ENCODE peak calls at places on chromosome 2, in ten cellular contexts. E is BE2C; W is stimulated activated CD4-positive, alpha-beta T cell treated with anti-CD3 and anti-CD28 coated beads, Interleukin-12 subunit alpha, Interleukin-12 subunit beta, amount 100 ng/mL, for 48 hours; C is astrocyte of the hippocampus; D is ovary; M is naive thymus-derived CD4-positive, alpha-beta T cell; Y is non-pigmented ciliary epithelial cell; J is SW480; R is islet precursor cell; V is CD8-positive, alpha-beta memory T cell. Q is an unnamed sample.

GRCh38 chr2:207288628-207289027 is 122.9 kb upstream of the KLF7 start:
- DNase-seq in E (peak; percentile 37), W (peak; percentile 35), C (no peak), D (no peak), M (no peak), Y (no peak), J (no peak), R (no peak), V (no peak), Q (no peak)

GRCh38 chr2:231000211-231000904 is 4.4 kb downstream of the SPATA3 start:
- DNase-seq in E (no peak), W (no peak), C (no peak), D (no peak), M (no peak), Y (no peak), J (peak; percentile 15), R (no peak), V (no peak), Q (no peak)

GRCh38 chr2:28683100-28683706 is 68.4 kb upstream of the PPP1CB start:
- DNase-seq in E (peak; percentile 67), W (no peak), C (peak; percentile 88), D (peak; percentile 79), M (no peak), Y (peak; percentile 76), J (peak; percentile 53), R (peak; percentile 98), V (no peak), Q (no peak)

GRCh38 chr2:219998099-219998498 is 370.7 kb downstream of the SLC4A3 start:
- DNase-seq in E (no peak), W (no peak), C (no peak), D (no peak), M (no peak), Y (no peak), J (no peak), R (no peak), V (no peak), Q (no peak)

GRCh38 chr2:75276093-75277055 is 77.1 kb upstream of the TACR1 start:
- DNase-seq in E (no peak), W (no peak), C (peak; percentile 54), D (no peak), M (no peak), Y (no peak), J (no peak), R (no peak), V (no peak), Q (peak; percentile 18)

GRCh38 chr2:215751200-215751910 is 262.0 kb downstream of the MREG start:
- DNase-seq in E (no peak), W (no peak), C (peak; percentile 90), D (no peak), M (no peak), Y (peak; percentile 93), J (peak; percentile 5), R (no peak), V (no peak), Q (peak; percentile 65)

GRCh38 chr2:70518557-70518956 is 35.1 kb downstream of the TGFA start:
- DNase-seq in E (no peak), W (no peak), C (no peak), D (no peak), M (no peak), Y (no peak), J (no peak), R (peak; percentile 29), V (no peak), Q (no peak)

GRCh38 chr2:37523861-37524362 is 147.5 kb downstream of the CDC42EP3 start:
- DNase-seq in E (no peak), W (no peak), C (peak; percentile 77), D (peak; percentile 38), M (no peak), Y (peak; percentile 46), J (no peak), R (no peak), V (no peak), Q (no peak)

GRCh38 chr2:199085201-199085750 is 372.5 kb downstream of the SATB2 start:
- DNase-seq in E (no peak), W (no peak), C (no peak), D (no peak), M (no peak), Y (no peak), J (peak; percentile 17), R (no peak), V (no peak), Q (no peak)

GRCh38 chr2:232485757-232486557 is 1.7 kb downstream of the ECEL1 start:
- DNase-seq in E (no peak), W (no peak), C (no peak), D (peak; percentile 20), M (no peak), Y (no peak), J (no peak), R (no peak), V (peak; percentile 32), Q (no peak)

GRCh38 chr2:216499641-216500218 is 1.1 kb downstream of the RPL37A start:
- DNase-seq in E (no peak), W (no peak), C (peak; percentile 31), D (no peak), M (no peak), Y (no peak), J (no peak), R (no peak), V (no peak), Q (no peak)

GRCh38 chr2:239114616-239115265 is 266.9 kb downstream of the TWIST2 start:
- DNase-seq in E (no peak), W (no peak), C (no peak), D (no peak), M (no peak), Y (no peak), J (no peak), R (no peak), V (no peak), Q (no peak)

GRCh38 chr2:23596316-23596885 is 211.4 kb downstream of the KLHL29 start:
- DNase-seq in E (peak; percentile 76), W (no peak), C (peak; percentile 63), D (no peak), M (no peak), Y (no peak), J (no peak), R (no peak), V (no peak), Q (no peak)

GRCh38 chr2:143205106-143205764 is 76.0 kb downstream of the ARHGAP15 start:
- DNase-seq in E (no peak), W (no peak), C (peak; percentile 12), D (no peak), M (peak; percentile 25), Y (no peak), J (peak; percentile 11), R (no peak), V (no peak), Q (peak; percentile 64)

GRCh38 chr2:120867290-120868231 is 131.9 kb downstream of the GLI2 start:
- DNase-seq in E (no peak), W (no peak), C (peak; percentile 93), D (peak; percentile 86), M (no peak), Y (peak; percentile 31), J (peak; percentile 69), R (peak; percentile 88), V (no peak), Q (no peak)

GRCh38 chr2:219467736-219468075 is 31.0 kb upstream of the GMPPA start:
- DNase-seq in E (no peak), W (no peak), C (no peak), D (no peak), M (no peak), Y (no peak), J (peak; percentile 93), R (no peak), V (no peak), Q (peak; percentile 60)

GRCh38 chr2:21039979-21040467 is 3.9 kb downstream of the APOB start:
- DNase-seq in E (no peak), W (no peak), C (no peak), D (no peak), M (no peak), Y (no peak), J (no peak), R (no peak), V (no peak), Q (no peak)

GRCh38 chr2:29530281-29530680 is 391.1 kb downstream of the ALK start:
- DNase-seq in E (no peak), W (no peak), C (peak; percentile 77), D (no peak), M (no peak), Y (no peak), J (no peak), R (peak; percentile 76), V (no peak), Q (no peak)

GRCh38 chr2:203732953-203733510 is 26.6 kb downstream of the CD28 start:
- DNase-seq in E (no peak), W (no peak), C (no peak), D (no peak), M (no peak), Y (no peak), J (no peak), R (no peak), V (no peak), Q (no peak)

GRCh38 chr2:127175406-127175805 is 44.7 kb downstream of the CYP27C1 start:
- DNase-seq in E (no peak), W (no peak), C (no peak), D (peak; percentile 85), M (no peak), Y (no peak), J (no peak), R (peak; percentile 55), V (no peak), Q (no peak)

GRCh38 chr2:99066075-99066557 is 75.4 kb upstream of the C2orf15 start:
- DNase-seq in E (no peak), W (no peak), C (peak; percentile 60), D (no peak), M (peak; percentile 20), Y (no peak), J (peak; percentile 70), R (no peak), V (no peak), Q (peak; percentile 14)

GRCh38 chr2:121356058-121356640 is 71.1 kb upstream of the TFCP2L1 start:
- DNase-seq in E (peak; percentile 31), W (no peak), C (peak; percentile 84), D (no peak), M (no peak), Y (no peak), J (peak; percentile 53), R (peak; percentile 77), V (no peak), Q (no peak)

GRCh38 chr2:7954223-7954622 is 727.6 kb upstream of the ID2 start:
- DNase-seq in E (no peak), W (no peak), C (no peak), D (no peak), M (no peak), Y (no peak), J (no peak), R (no peak), V (no peak), Q (no peak)

GRCh38 chr2:162126145-162126926 is 25.7 kb downstream of the GCG start:
- DNase-seq in E (no peak), W (no peak), C (no peak), D (no peak), M (no peak), Y (no peak), J (no peak), R (no peak), V (no peak), Q (no peak)

GRCh38 chr2:153864022-153864421 is 7.7 kb upstream of the GALNT13 start:
- DNase-seq in E (no peak), W (no peak), C (peak; percentile 15), D (no peak), M (no peak), Y (no peak), J (no peak), R (no peak), V (no peak), Q (no peak)

GRCh38 chr2:36433311-36434217 is 78.0 kb downstream of the CRIM1 start:
- DNase-seq in E (peak; percentile 23), W (no peak), C (peak; percentile 47), D (peak; percentile 45), M (no peak), Y (no peak), J (no peak), R (no peak), V (no peak), Q (peak; percentile 45)

GRCh38 chr2:203327582-203327917 is 644 bp upstream of the ABI2 start:
- DNase-seq in E (peak; percentile 19), W (no peak), C (no peak), D (no peak), M (no peak), Y (no peak), J (peak; percentile 10), R (no peak), V (no peak), Q (no peak)

GRCh38 chr2:67974564-67975430 is 88.0 kb downstream of the C1D start:
- DNase-seq in E (no peak), W (no peak), C (peak; percentile 83), D (no peak), M (no peak), Y (no peak), J (no peak), R (no peak), V (no peak), Q (no peak)